ENCODE peak calls at places on chromosomes 5 and 9, in ten cellular contexts. G is uterus, D is IMR-90, X is psoas muscle, Y is PC-9, L is cardiac muscle cell, B is kidney, Z is A673, J is Peyer's patch, C is fibroblast of lung. N is an unnamed sample.
A peak's percentile ranks its signal among the peaks of the same experiment; 100 is the strongest.

GRCh38 chr5:54902817-54903473 is 82.4 kb downstream of the ESM1 start:
- DNase-seq in G (no peak), D (peak; percentile 41), X (no peak), Y (no peak), L (no peak), B (no peak), Z (no peak), J (peak; percentile 19), C (peak; percentile 78), N (no peak)

GRCh38 chr5:96175090-96175489 is 213.4 kb upstream of the ELL2 start:
- DNase-seq in G (no peak), D (no peak), X (no peak), Y (no peak), L (no peak), B (no peak), Z (peak; percentile 22), J (no peak), C (no peak), N (no peak)

GRCh38 chr9:106864533-106865143 is 1.7 kb downstream of the ZNF462 start:
- DNase-seq in G (peak; percentile 38), D (peak; percentile 43), X (no peak), Y (no peak), L (no peak), B (no peak), Z (peak; percentile 39), J (no peak), C (peak; percentile 60), N (no peak)

GRCh38 chr5:88502179-88503064 is 233.8 kb upstream of the TMEM161B start:
- DNase-seq in G (no peak), D (no peak), X (no peak), Y (no peak), L (no peak), B (no peak), Z (peak; percentile 36), J (no peak), C (peak; percentile 9), N (no peak)

GRCh38 chr9:80797841-80798688 is 891.3 kb downstream of the TLE1 start:
- DNase-seq in G (peak; percentile 85), D (peak; percentile 63), X (no peak), Y (no peak), L (no peak), B (no peak), Z (peak; percentile 93), J (no peak), C (peak; percentile 90), N (peak; percentile 60)

GRCh38 chr9:126663661-126664072 is 49.9 kb downstream of the LMX1B start:
- DNase-seq in G (no peak), D (no peak), X (no peak), Y (no peak), L (no peak), B (peak; percentile 52), Z (no peak), J (no peak), C (no peak), N (no peak)

GRCh38 chr5:74027732-74028338 is 401.8 kb downstream of the ARHGEF28 start:
- DNase-seq in G (no peak), D (no peak), X (no peak), Y (no peak), L (no peak), B (no peak), Z (no peak), J (no peak), C (no peak), N (no peak)

GRCh38 chr9:5089737-5090136 is 95.7 kb downstream of the INSL6 start:
- DNase-seq in G (no peak), D (no peak), X (no peak), Y (no peak), L (no peak), B (no peak), Z (no peak), J (no peak), C (no peak), N (no peak)

GRCh38 chr5:156149203-156149602 is 177.8 kb upstream of the SGCD start:
- DNase-seq in G (no peak), D (peak; percentile 58), X (no peak), Y (no peak), L (no peak), B (no peak), Z (no peak), J (no peak), C (no peak), N (no peak)

GRCh38 chr9:123925820-123926219 is 4.1 kb downstream of the DENND1A start:
- DNase-seq in G (no peak), D (peak; percentile 39), X (no peak), Y (no peak), L (no peak), B (no peak), Z (peak; percentile 75), J (no peak), C (no peak), N (no peak)

GRCh38 chr9:137395666-137396010 is 27.3 kb downstream of the EXD3 start:
- DNase-seq in G (no peak), D (no peak), X (no peak), Y (no peak), L (no peak), B (peak; percentile 71), Z (no peak), J (no peak), C (no peak), N (no peak)

GRCh38 chr5:181192337-181193046 is 12.5 kb downstream of the TRIM7 start:
- DNase-seq in G (no peak), D (peak; percentile 31), X (no peak), Y (no peak), L (no peak), B (no peak), Z (no peak), J (no peak), C (no peak), N (no peak)

GRCh38 chr5:60517094-60517694 is 182.8 kb downstream of the DEPDC1B start:
- DNase-seq in G (no peak), D (no peak), X (no peak), Y (no peak), L (no peak), B (peak; percentile 63), Z (no peak), J (no peak), C (no peak), N (no peak)

GRCh38 chr9:135279834-135280393 is 192.4 kb downstream of the OLFM1 start:
- DNase-seq in G (no peak), D (no peak), X (no peak), Y (no peak), L (no peak), B (no peak), Z (no peak), J (no peak), C (no peak), N (no peak)

GRCh38 chr5:138967806-138968448 is 92.8 kb upstream of the LRRTM2 start:
- DNase-seq in G (no peak), D (peak; percentile 36), X (no peak), Y (no peak), L (no peak), B (no peak), Z (no peak), J (no peak), C (no peak), N (no peak)

DNA sequence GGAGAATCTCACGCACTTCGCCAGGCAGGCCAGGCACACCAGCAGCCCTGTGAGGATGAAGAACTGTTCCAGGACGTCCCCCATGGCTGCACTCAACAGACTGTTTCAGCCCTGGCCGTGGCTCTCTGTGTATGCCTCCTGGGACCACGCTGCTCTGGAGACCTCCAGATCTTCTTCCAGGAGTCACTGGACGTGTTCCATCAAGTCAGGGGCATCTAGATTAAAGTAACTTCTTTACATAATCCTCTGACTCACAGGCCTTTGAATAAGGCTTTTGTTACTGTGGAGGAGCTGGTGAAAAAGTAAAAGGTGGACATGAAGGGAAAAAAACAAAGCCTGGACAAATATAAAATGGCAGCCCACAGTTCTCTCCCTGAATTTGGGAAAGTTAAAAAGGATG is at the start of gene HSD17B3:
- DNase-seq in G (no peak), D (peak; percentile 20), X (no peak), Y (no peak), L (no peak), B (no peak), Z (no peak), J (no peak), C (no peak), N (no peak)
- H3K4me3 ChIP-seq in G (no peak within 1 kb of the TSS), D (no peak within 1 kb of the TSS), X (no peak within 1 kb of the TSS), Y (no peak within 1 kb of the TSS), L (no peak within 1 kb of the TSS), B (no peak within 1 kb of the TSS), Z (no peak within 1 kb of the TSS), J (no peak within 1 kb of the TSS), C (no peak within 1 kb of the TSS), N (no peak within 1 kb of the TSS)

GRCh38 chr5:123261752-123262151 is 161.5 kb downstream of the CEP120 start:
- DNase-seq in G (no peak), D (peak; percentile 52), X (no peak), Y (no peak), L (no peak), B (no peak), Z (no peak), J (no peak), C (peak; percentile 51), N (no peak)

GRCh38 chr5:123266365-123266764 is 156.8 kb downstream of the CEP120 start:
- DNase-seq in G (no peak), D (no peak), X (no peak), Y (no peak), L (no peak), B (no peak), Z (no peak), J (no peak), C (no peak), N (no peak)

GRCh38 chr5:123264399-123264798 is 158.8 kb downstream of the CEP120 start:
- DNase-seq in G (no peak), D (no peak), X (no peak), Y (no peak), L (no peak), B (no peak), Z (peak; percentile 59), J (no peak), C (no peak), N (no peak)

GRCh38 chr5:123265551-123265950 is 157.7 kb downstream of the CEP120 start:
- DNase-seq in G (no peak), D (peak; percentile 34), X (no peak), Y (no peak), L (no peak), B (no peak), Z (no peak), J (no peak), C (no peak), N (no peak)

GRCh38 chr5:123262275-123262823 is 160.9 kb downstream of the CEP120 start:
- DNase-seq in G (peak; percentile 17), D (no peak), X (no peak), Y (no peak), L (no peak), B (no peak), Z (no peak), J (no peak), C (no peak), N (no peak)
- H3K27ac ChIP-seq in G (no peak overlapping the region), D (no peak overlapping the region), X (no peak overlapping the region), Y (no peak overlapping the region), L (no peak overlapping the region), B (no peak overlapping the region), Z (no peak overlapping the region), J (no peak overlapping the region), C (no peak overlapping the region), N (no peak overlapping the region)

GRCh38 chr5:171272996-171273970 is 35.8 kb upstream of the TLX3 start:
- DNase-seq in G (no peak), D (peak; percentile 40), X (no peak), Y (peak; percentile 14), L (peak; percentile 27), B (no peak), Z (no peak), J (no peak), C (peak; percentile 26), N (no peak)
- TF ChIP-seq CTCF in G (no peak), D (peak; percentile 50), X (no peak), Y (peak; percentile 48), L (peak; percentile 51), B (no peak), Z (peak; percentile 34), J (no peak), C (peak; percentile 40), N (peak; percentile 49)

GRCh38 chr5:78369680-78370079 is 9.3 kb downstream of the SCAMP1 start:
- DNase-seq in G (no peak), D (no peak), X (no peak), Y (no peak), L (no peak), B (no peak), Z (no peak), J (no peak), C (no peak), N (no peak)
- H3K4me3 ChIP-seq in G (no peak overlapping the region), D (no peak overlapping the region), X (no peak overlapping the region), Y (no peak overlapping the region), L (no peak overlapping the region), B (no peak overlapping the region), Z (no peak overlapping the region), J (no peak overlapping the region), C (no peak overlapping the region), N (no peak overlapping the region)